ENCODE peak calls at places on chromosomes 13 and 19, in six cellular contexts. E, J, K, S, Z and D are unnamed samples.

GRCh38 chr13:47337781-47338507 is 441.1 kb upstream of the HTR2A start:
- DNase-seq in S (no peak), Z (no peak), K (no peak), E (no peak), J (no peak), D (peak)

GRCh38 chr13:27359203-27359821 is 65.1 kb upstream of the GTF3A start:
- DNase-seq in J (no peak), E (peak), Z (peak), K (peak), S (peak), D (peak)

GRCh38 chr19:44718441-44719261 is 19.7 kb downstream of the CEACAM16 start:
- DNase-seq in J (peak), K (no peak), E (peak), S (peak), Z (no peak), D (peak)

GRCh38 chr19:18385675-18386542 is at the start of gene GDF15:
- DNase-seq in K (peak), J (no peak), E (peak), Z (peak), S (peak), D (peak)

GRCh38 chr19:39871362-39871761 is 25.2 kb upstream of the FBL start:
- DNase-seq in J (no peak), S (no peak), E (no peak), Z (no peak), K (no peak), D (no peak)

GRCh38 chr13:25174304-25174703 is 2.2 kb upstream of the AMER2 start:
- DNase-seq in Z (no peak), K (no peak), S (no peak), E (no peak), J (no peak), D (no peak)

GRCh38 chr13:112716841-112717520 is 27.1 kb downstream of the ATP11A start:
- DNase-seq in K (no peak), E (no peak), J (no peak), Z (no peak), S (no peak), D (no peak)

GRCh38 chr13:112859817-112860190 is 109.2 kb upstream of the MCF2L start:
- DNase-seq in E (no peak), Z (no peak), K (no peak), J (no peak), S (peak), D (peak)

GRCh38 chr19:18299654-18300053 is 18.2 kb upstream of the JUND start:
- DNase-seq in J (no peak), S (no peak), E (no peak), K (no peak), Z (no peak), D (no peak)

GRCh38 chr13:84645196-84646071 is 763.2 kb upstream of the SLITRK1 start:
- DNase-seq in E (no peak), Z (no peak), J (no peak), S (no peak), K (no peak), D (no peak)

GRCh38 chr13:73107459-73107858 is 48.7 kb downstream of the KLF5 start:
- DNase-seq in S (no peak), E (no peak), Z (no peak), K (no peak), J (no peak), D (no peak)

GRCh38 chr13:111906306-111906705 is 160.6 kb upstream of the SOX1 start:
- DNase-seq in K (no peak), S (no peak), J (no peak), E (no peak), Z (no peak), D (no peak)

GRCh38 chr13:33285420-33286124 is at the start of gene STARD13:
- DNase-seq in S (peak), K (no peak), E (peak), Z (no peak), J (peak), D (peak)

GRCh38 chr13:82747331-82747730 is 1134.9 kb downstream of the SLITRK1 start:
- DNase-seq in S (no peak), Z (no peak), J (no peak), E (no peak), K (no peak), D (no peak)

GRCh38 chr13:20360835-20361412 is 128.8 kb upstream of the GJB6 start:
- DNase-seq in Z (no peak), E (no peak), S (no peak), K (no peak), J (no peak), D (no peak)

GRCh38 chr13:37476874-37477273 is 121.7 kb downstream of the POSTN start:
- DNase-seq in E (no peak), K (no peak), Z (no peak), J (no peak), S (no peak), D (no peak)

GRCh38 chr13:112457485-112457884 is 81.3 kb downstream of the SPACA7 start:
- DNase-seq in E (no peak), K (no peak), J (no peak), Z (no peak), S (no peak), D (no peak)

GRCh38 chr19:7751157-7751783 is 3.9 kb upstream of the CD209 start:
- DNase-seq in K (peak), E (no peak), Z (no peak), J (no peak), S (no peak), D (peak)

GRCh38 chr19:16899566-16900075 is 10.8 kb downstream of the F2RL3 start:
- DNase-seq in K (peak), J (peak), E (peak), Z (no peak), S (peak), D (peak)

GRCh38 chr13:97659602-97660001 is 225.6 kb downstream of the RAP2A start:
- DNase-seq in K (no peak), S (peak), J (no peak), Z (no peak), E (peak), D (peak)

GRCh38 chr19:17357078-17357666 is 19.8 kb downstream of the GTPBP3 start:
- DNase-seq in Z (no peak), E (no peak), S (no peak), K (no peak), J (no peak), D (no peak)

GRCh38 chr19:42571136-42571535 is 23.6 kb downstream of the CEACAM8 start:
- DNase-seq in K (no peak), E (no peak), J (no peak), Z (no peak), S (no peak), D (no peak)

GRCh38 chr19:49347835-49348234 is 12.6 kb downstream of the CD37 start:
- DNase-seq in K (no peak), J (no peak), S (peak), Z (no peak), E (peak), D (peak)

GRCh38 chr13:99386911-99387788 is 80.0 kb upstream of the GPR183 start:
- DNase-seq in S (peak), J (peak), Z (peak), K (peak), E (peak), D (peak)

GRCh38 chr19:47305309-47305751 is 4.3 kb upstream of the C5AR1 start:
- DNase-seq in K (peak), J (no peak), E (peak), S (peak), Z (peak), D (peak)
- H3K4me3 ChIP-seq in K (no peak), J (no peak), E (no peak), S (peak), Z (no peak), D (no peak)

GRCh38 chr19:4279530-4280422 is 710 bp downstream of the SHD start:
- DNase-seq in E (no peak), K (no peak), J (no peak), Z (no peak), S (no peak), D (no peak)

GRCh38 chr19:4278010-4278409 is 1.1 kb upstream of the SHD start:
- DNase-seq in S (no peak), Z (no peak), K (no peak), J (no peak), E (no peak), D (no peak)

GRCh38 chr19:4277051-4277700 is 1.9 kb upstream of the SHD start:
- DNase-seq in E (no peak), K (no peak), S (no peak), J (no peak), Z (no peak), D (no peak)

GRCh38 chr19:4278460-4278901 is 585 bp upstream of the SHD start:
- DNase-seq in S (no peak), E (no peak), J (no peak), Z (no peak), K (no peak), D (no peak)

GRCh38 chr19:4278926-4279529 is at the start of gene SHD:
- DNase-seq in J (no peak), E (no peak), S (no peak), K (no peak), Z (no peak), D (no peak)
- H3K4me3 ChIP-seq in J (peak), E (peak), S (peak), K (no peak), Z (no peak), D (peak)

GRCh38 chr19:29364224-29364726 is 151.3 kb upstream of the UQCRFS1 start:
- DNase-seq in Z (no peak), S (no peak), E (no peak), K (no peak), J (no peak), D (no peak)
- H3K4me3 ChIP-seq in Z (no peak), S (no peak), E (no peak), K (no peak), J (no peak), D (no peak)

DNA sequence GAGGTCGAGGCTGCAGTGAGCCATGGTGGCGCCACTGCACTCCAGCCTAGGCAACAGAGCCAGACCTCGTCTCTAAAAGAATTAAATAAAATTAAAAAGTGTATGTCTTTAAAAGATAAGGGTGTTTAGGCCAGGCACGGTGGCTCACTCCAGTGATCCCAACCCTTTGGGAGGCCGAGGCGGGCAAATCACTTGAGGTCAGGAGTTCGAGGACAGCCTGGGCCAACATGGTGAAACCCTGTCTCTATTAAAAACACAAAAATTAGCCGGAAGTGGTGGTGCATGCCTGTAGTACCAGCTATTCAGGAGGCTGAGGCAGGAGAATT is 7.5 kb upstream of the SDHAF1 start:
- DNase-seq in J (no peak), K (no peak), S (no peak), E (no peak), Z (no peak), D (no peak)
- H3K4me3 ChIP-seq in J (no peak), K (no peak), S (peak), E (peak), Z (no peak), D (no peak)

DNA sequence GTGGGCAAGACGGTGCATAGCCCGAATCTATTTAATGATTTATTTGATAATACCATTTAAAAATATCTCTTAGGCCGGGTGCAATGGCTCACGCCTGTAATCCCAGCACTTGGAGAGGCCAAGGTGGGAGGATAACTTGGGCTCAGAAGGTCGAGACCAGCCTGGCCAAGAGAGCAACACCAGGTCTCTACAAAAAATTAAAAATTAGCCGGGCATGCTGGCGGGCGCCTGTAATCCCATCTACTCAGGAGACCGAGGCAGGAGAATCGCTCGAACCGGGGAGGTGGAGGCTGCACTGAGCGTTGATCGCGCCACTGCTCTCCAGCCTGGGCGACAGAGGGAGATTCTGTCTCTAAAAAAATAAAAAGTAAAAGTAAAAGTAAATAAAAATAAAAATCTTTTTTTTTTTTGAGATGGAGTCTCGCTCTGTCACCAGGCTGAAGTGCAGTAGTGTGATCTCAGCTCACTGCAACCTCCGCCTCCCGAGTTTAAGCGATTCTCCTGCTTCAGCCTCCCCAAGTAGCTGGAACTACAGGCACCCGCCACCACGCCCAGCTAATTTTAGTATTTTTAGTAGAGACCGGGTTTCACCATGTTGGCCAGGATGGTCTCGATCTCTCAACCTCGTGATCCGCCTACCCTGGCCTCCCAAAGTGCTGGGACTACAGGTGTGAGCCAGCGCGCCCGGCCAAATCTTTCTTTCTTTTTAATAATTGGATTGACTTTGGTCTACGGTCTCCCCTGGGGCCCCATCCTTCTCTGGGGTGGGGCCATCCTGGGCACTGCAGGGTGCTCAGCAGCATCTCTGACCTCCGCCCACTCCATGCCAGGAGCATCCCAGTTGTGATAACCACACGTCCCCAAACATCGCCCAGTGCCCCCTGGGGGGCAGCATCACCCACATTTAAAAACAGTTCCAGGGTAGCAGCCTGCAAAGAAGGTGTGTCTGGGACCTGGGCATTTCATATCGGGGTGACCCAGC is 90.7 kb downstream of the GNG7 start:
- DNase-seq in S (no peak), Z (no peak), E (no peak), J (no peak), K (no peak), D (no peak)
- H3K4me3 ChIP-seq in S (no peak), Z (no peak), E (no peak), J (no peak), K (no peak), D (no peak)

GRCh38 chr19:38255759-38256052 is 468 bp downstream of the PPP1R14A start:
- DNase-seq in Z (no peak), S (no peak), K (no peak), E (no peak), J (no peak), D (no peak)
- H3K4me3 ChIP-seq in Z (no peak), S (peak), K (no peak), E (peak), J (peak), D (peak)